ENCODE peak calls at places on chromosomes 1 and 21, in five cellular contexts. Y is GM13977, K is left ventricle myocardium inferior, U is ecto neural progenitor cell, E is hippocampal formation. A is an unnamed sample.

GRCh38 chr1:30755746-30756145 is 1.8 kb downstream of the LAPTM5 start:
- DNase-seq in Y (no peak), E (no peak), K (no peak), U (no peak), A (no peak)

GRCh38 chr21:24045373-24045772 is 1561.9 kb downstream of the MRPL39 start:
- DNase-seq in E (no peak), U (no peak), Y (no peak), K (no peak), A (no peak)

GRCh38 chr21:36325373-36326010 is 5.5 kb downstream of the MORC3 start:
- DNase-seq in U (no peak), Y (no peak), K (no peak), E (no peak), A (no peak)

GRCh38 chr1:85544689-85545203 is 35.8 kb upstream of the CCN1 start:
- DNase-seq in U (no peak), E (no peak), K (no peak), Y (no peak), A (no peak)

GRCh38 chr1:119367332-119368124 is 1.1 kb upstream of the HAO2 start:
- DNase-seq in E (peak; percentile 2), Y (peak; percentile 58), K (no peak), U (no peak), A (peak; percentile 50)

GRCh38 chr21:17613242-17613676 is 558 bp upstream of the BTG3 start:
- DNase-seq in Y (peak; percentile 42), U (no peak), E (peak; percentile 13), K (no peak), A (peak; percentile 66)

GRCh38 chr1:156767879-156768608 is 709 bp downstream of the PRCC start:
- DNase-seq in E (no peak), U (peak; percentile 72), Y (no peak), K (peak; percentile 40), A (no peak)

GRCh38 chr21:39251326-39251725 is 62.1 kb downstream of the BRWD1 start:
- DNase-seq in U (no peak), E (no peak), K (no peak), Y (no peak), A (no peak)

GRCh38 chr1:151494741-151495281 is 16.4 kb upstream of the CGN start:
- DNase-seq in U (no peak), Y (peak; percentile 41), E (no peak), K (no peak), A (no peak)

GRCh38 chr1:39106949-39107740 is 81.0 kb downstream of the NDUFS5 start:
- DNase-seq in Y (no peak), K (no peak), U (no peak), E (no peak), A (no peak)

GRCh38 chr1:10865518-10866313 is 69.3 kb upstream of the CASZ1 start:
- DNase-seq in E (no peak), Y (no peak), K (no peak), U (no peak), A (no peak)

A was measured in Right ventricle myocardium inferior.